ENCODE peak calls at places on chromosomes 7 and 10, in six cellular contexts. One of them, this sample, is unnamed.

GRCh38 chr7:46191776-46192175 is 270.7 kb upstream of the IGFBP3 start:
- DNase-seq in A549: no peak
- DNase-seq in fibroblast of mammary gland: no peak
- DNase-seq in GM06990: no peak
- DNase-seq in hepatocyte: no peak
- DNase-seq in epithelial cell of esophagus: peak; percentile 80
- DNase-seq in this sample: no peak

GRCh38 chr7:14021069-14021468 is 31.6 kb upstream of the ETV1 start:
- DNase-seq in A549: peak; percentile 2
- DNase-seq in fibroblast of mammary gland: peak; percentile 35
- DNase-seq in GM06990: no peak
- DNase-seq in hepatocyte: no peak
- DNase-seq in epithelial cell of esophagus: peak; percentile 60
- DNase-seq in this sample: no peak

GRCh38 chr7:2646680-2647571 is 15.1 kb downstream of the TTYH3 start:
- DNase-seq in A549: no peak
- DNase-seq in fibroblast of mammary gland: no peak
- DNase-seq in GM06990: no peak
- DNase-seq in hepatocyte: no peak
- DNase-seq in epithelial cell of esophagus: peak; percentile 86
- DNase-seq in this sample: no peak

GRCh38 chr7:121994625-121995410 is 121.9 kb downstream of the PTPRZ1 start:
- DNase-seq in A549: peak; percentile 77
- DNase-seq in fibroblast of mammary gland: peak; percentile 84
- DNase-seq in GM06990: peak; percentile 33
- DNase-seq in hepatocyte: peak; percentile 79
- DNase-seq in epithelial cell of esophagus: peak; percentile 89
- DNase-seq in this sample: peak; percentile 42

GRCh38 chr10:123009105-123009805 is 449 bp downstream of the ACADSB start:
- DNase-seq in A549: no peak
- DNase-seq in fibroblast of mammary gland: peak; percentile 4
- DNase-seq in GM06990: peak; percentile 29
- DNase-seq in hepatocyte: peak; percentile 45
- DNase-seq in epithelial cell of esophagus: no peak
- DNase-seq in this sample: peak; percentile 54

GRCh38 chr10:79093658-79094411 is 25.1 kb downstream of the ZMIZ1 start:
- DNase-seq in A549: peak; percentile 79
- DNase-seq in fibroblast of mammary gland: peak; percentile 65
- DNase-seq in GM06990: no peak
- DNase-seq in hepatocyte: peak; percentile 85
- DNase-seq in epithelial cell of esophagus: no peak
- DNase-seq in this sample: no peak

GRCh38 chr10:95474228-95475002 is 86.8 kb downstream of the SORBS1 start:
- DNase-seq in A549: no peak
- DNase-seq in fibroblast of mammary gland: peak; percentile 72
- DNase-seq in GM06990: no peak
- DNase-seq in hepatocyte: peak; percentile 70
- DNase-seq in epithelial cell of esophagus: peak; percentile 55
- DNase-seq in this sample: no peak

GRCh38 chr10:119997429-119997828 is 104.9 kb downstream of the SEC23IP start:
- DNase-seq in A549: no peak
- DNase-seq in fibroblast of mammary gland: no peak
- DNase-seq in GM06990: no peak
- DNase-seq in hepatocyte: no peak
- DNase-seq in epithelial cell of esophagus: no peak
- DNase-seq in this sample: no peak

GRCh38 chr7:84022686-84023308 is 171.8 kb downstream of the SEMA3A start:
- DNase-seq in A549: peak; percentile 96
- DNase-seq in fibroblast of mammary gland: no peak
- DNase-seq in GM06990: no peak
- DNase-seq in hepatocyte: peak; percentile 52
- DNase-seq in epithelial cell of esophagus: peak; percentile 60
- DNase-seq in this sample: no peak

GRCh38 chr10:75404335-75405200 is 3.0 kb upstream of the ZNF503 start:
- DNase-seq in A549: no peak
- DNase-seq in fibroblast of mammary gland: no peak
- DNase-seq in GM06990: no peak
- DNase-seq in hepatocyte: peak; percentile 75
- DNase-seq in epithelial cell of esophagus: peak; percentile 82
- DNase-seq in this sample: peak; percentile 66

GRCh38 chr10:86103391-86104101 is 263.0 kb downstream of the GRID1 start:
- DNase-seq in A549: no peak
- DNase-seq in fibroblast of mammary gland: no peak
- DNase-seq in GM06990: no peak
- DNase-seq in hepatocyte: no peak
- DNase-seq in epithelial cell of esophagus: no peak
- DNase-seq in this sample: no peak

GRCh38 chr7:75872073-75872782 is 6.6 kb upstream of the RHBDD2 start:
- DNase-seq in A549: no peak
- DNase-seq in fibroblast of mammary gland: peak; percentile 31
- DNase-seq in GM06990: no peak
- DNase-seq in hepatocyte: no peak
- DNase-seq in epithelial cell of esophagus: no peak
- DNase-seq in this sample: no peak

GRCh38 chr10:16612148-16612742 is 90.6 kb upstream of the C1QL3 start:
- DNase-seq in A549: peak; percentile 33
- DNase-seq in fibroblast of mammary gland: peak; percentile 53
- DNase-seq in GM06990: no peak
- DNase-seq in hepatocyte: peak; percentile 60
- DNase-seq in epithelial cell of esophagus: peak; percentile 67
- DNase-seq in this sample: no peak

GRCh38 chr10:79077488-79078173 is 8.9 kb downstream of the ZMIZ1 start:
- DNase-seq in A549: no peak
- DNase-seq in fibroblast of mammary gland: no peak
- DNase-seq in GM06990: no peak
- DNase-seq in hepatocyte: no peak
- DNase-seq in epithelial cell of esophagus: no peak
- DNase-seq in this sample: no peak

GRCh38 chr7:36128448-36129047 is 24.5 kb upstream of the EEPD1 start:
- DNase-seq in A549: peak; percentile 90
- DNase-seq in fibroblast of mammary gland: peak; percentile 95
- DNase-seq in GM06990: no peak
- DNase-seq in hepatocyte: peak; percentile 67
- DNase-seq in epithelial cell of esophagus: peak; percentile 92
- DNase-seq in this sample: peak; percentile 88

GRCh38 chr10:112981553-112981952 is 31.5 kb downstream of the TCF7L2 start:
- DNase-seq in A549: no peak
- DNase-seq in fibroblast of mammary gland: no peak
- DNase-seq in GM06990: peak; percentile 76
- DNase-seq in hepatocyte: no peak
- DNase-seq in epithelial cell of esophagus: no peak
- DNase-seq in this sample: no peak

GRCh38 chr7:149564340-149565095 is 66.9 kb upstream of the ZNF746 start:
- DNase-seq in A549: no peak
- DNase-seq in fibroblast of mammary gland: no peak
- DNase-seq in GM06990: no peak
- DNase-seq in hepatocyte: no peak
- DNase-seq in epithelial cell of esophagus: no peak
- DNase-seq in this sample: no peak

GRCh38 chr10:132003286-132003924 is 21.7 kb upstream of the BNIP3 start:
- DNase-seq in A549: no peak
- DNase-seq in fibroblast of mammary gland: no peak
- DNase-seq in GM06990: no peak
- DNase-seq in hepatocyte: no peak
- DNase-seq in epithelial cell of esophagus: no peak
- DNase-seq in this sample: no peak

GRCh38 chr10:5710854-5711253 is 26.2 kb downstream of the TASOR2 start:
- DNase-seq in A549: no peak
- DNase-seq in fibroblast of mammary gland: no peak
- DNase-seq in GM06990: no peak
- DNase-seq in hepatocyte: no peak
- DNase-seq in epithelial cell of esophagus: no peak
- DNase-seq in this sample: no peak
- H3K4me3 ChIP-seq in A549: no peak overlapping the region
- H3K4me3 ChIP-seq in fibroblast of mammary gland: no peak overlapping the region
- H3K4me3 ChIP-seq in GM06990: peak overlapping the region; percentile 25
- H3K4me3 ChIP-seq in hepatocyte: no peak overlapping the region
- H3K4me3 ChIP-seq in epithelial cell of esophagus: no peak overlapping the region
- H3K4me3 ChIP-seq in this sample: no peak overlapping the region

DNA sequence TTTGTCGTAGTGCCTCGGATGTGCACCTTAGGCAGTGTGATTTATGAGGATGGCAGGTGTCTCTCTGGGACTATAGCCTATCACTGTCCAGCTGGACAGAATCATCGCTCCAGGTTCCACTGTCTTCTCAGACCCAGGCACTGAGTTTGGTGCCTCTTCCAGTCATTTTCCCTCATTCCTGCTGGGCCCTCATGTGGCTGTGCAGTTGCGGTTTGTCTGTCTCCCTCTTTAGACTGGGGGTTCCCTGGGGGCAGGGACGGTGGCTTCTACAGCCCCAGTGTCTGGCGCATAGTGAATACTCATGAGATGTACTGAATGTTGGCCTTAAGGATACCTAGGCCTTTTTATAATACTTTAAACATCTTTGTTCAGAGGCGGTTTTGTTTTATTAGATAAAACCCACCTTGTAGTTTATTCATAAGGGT is 28.9 kb downstream of the CCM2 start:
- DNase-seq in A549: no peak
- DNase-seq in fibroblast of mammary gland: no peak
- DNase-seq in GM06990: no peak
- DNase-seq in hepatocyte: no peak
- DNase-seq in epithelial cell of esophagus: no peak
- DNase-seq in this sample: no peak
- H3K4me3 ChIP-seq in A549: no peak overlapping the region
- H3K4me3 ChIP-seq in fibroblast of mammary gland: no peak overlapping the region
- H3K4me3 ChIP-seq in GM06990: peak overlapping the region; percentile 45
- H3K4me3 ChIP-seq in hepatocyte: no peak overlapping the region
- H3K4me3 ChIP-seq in epithelial cell of esophagus: no peak overlapping the region
- H3K4me3 ChIP-seq in this sample: no peak overlapping the region

DNA sequence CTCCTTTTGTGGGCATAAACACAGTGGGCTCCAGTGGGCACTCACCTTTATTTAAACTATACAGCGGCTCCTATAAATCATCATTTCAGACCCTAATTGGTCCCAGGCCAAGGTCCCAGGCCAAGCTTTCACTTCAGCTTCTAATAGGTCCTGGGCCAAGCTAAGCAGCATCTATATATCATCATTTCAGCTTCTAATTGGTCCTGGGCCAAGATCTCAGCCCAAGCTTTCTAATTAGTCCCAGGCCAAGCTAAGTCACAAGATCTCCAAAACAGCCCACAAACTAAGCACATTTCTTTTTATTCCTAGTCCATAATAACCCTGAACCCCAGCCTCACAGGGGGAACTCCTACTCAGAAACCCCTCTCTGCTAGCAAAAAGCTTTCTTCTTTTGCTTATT is 47.1 kb downstream of the ZNF680 start:
- DNase-seq in A549: no peak
- DNase-seq in fibroblast of mammary gland: peak; percentile 14
- DNase-seq in GM06990: no peak
- DNase-seq in hepatocyte: no peak
- DNase-seq in epithelial cell of esophagus: no peak
- DNase-seq in this sample: no peak
- H3K4me3 ChIP-seq in A549: no peak overlapping the region
- H3K4me3 ChIP-seq in fibroblast of mammary gland: no peak overlapping the region
- H3K4me3 ChIP-seq in GM06990: no peak overlapping the region
- H3K4me3 ChIP-seq in hepatocyte: no peak overlapping the region
- H3K4me3 ChIP-seq in epithelial cell of esophagus: no peak overlapping the region
- H3K4me3 ChIP-seq in this sample: no peak overlapping the region

GRCh38 chr7:22403344-22403743 is 46.4 kb upstream of the RAPGEF5 start:
- DNase-seq in A549: no peak
- DNase-seq in fibroblast of mammary gland: no peak
- DNase-seq in GM06990: no peak
- DNase-seq in hepatocyte: no peak
- DNase-seq in epithelial cell of esophagus: no peak
- DNase-seq in this sample: no peak
- H3K4me3 ChIP-seq in A549: no peak overlapping the region
- H3K4me3 ChIP-seq in fibroblast of mammary gland: no peak overlapping the region
- H3K4me3 ChIP-seq in GM06990: no peak overlapping the region
- H3K4me3 ChIP-seq in hepatocyte: no peak overlapping the region
- H3K4me3 ChIP-seq in epithelial cell of esophagus: no peak overlapping the region
- H3K4me3 ChIP-seq in this sample: no peak overlapping the region

This sample was measured in right cardiac atrium.